ENCODE peak calls at places on chromosome 4, in five cellular contexts. U is mesenchymal stem cell, B is H9, P is H1, V is neuronal stem cell. M is an unnamed sample.

GRCh38 chr4:125390727-125391126 is 76.0 kb downstream of the FAT4 start:
- DNase-seq in P (no peak), U (no peak), V (no peak), B (no peak), M (no peak)

GRCh38 chr4:106541253-106541652 is 172.7 kb upstream of the GIMD1 start:
- DNase-seq in B (no peak), V (no peak), U (peak; percentile 52), P (no peak), M (no peak)

GRCh38 chr4:110025057-110025456 is 112.4 kb downstream of the EGF start:
- DNase-seq in P (no peak), V (no peak), U (no peak), B (no peak), M (no peak)

GRCh38 chr4:185335579-185335978 is 60.1 kb downstream of the LRP2BP start:
- DNase-seq in U (no peak), V (no peak), P (no peak), B (no peak), M (no peak)

GRCh38 chr4:75710246-75710645 is 14.1 kb upstream of the USO1 start:
- DNase-seq in B (no peak), V (no peak), P (no peak), U (peak; percentile 35), M (no peak)

GRCh38 chr4:39083164-39083563 is 21.1 kb downstream of the KLHL5 start:
- DNase-seq in B (no peak), P (no peak), V (no peak), U (no peak), M (no peak)

GRCh38 chr4:16859031-16859430 is 39.4 kb downstream of the LDB2 start:
- DNase-seq in B (no peak), P (no peak), U (no peak), V (no peak), M (no peak)

GRCh38 chr4:173528378-173529321 is 1.4 kb downstream of the HAND2 start:
- DNase-seq in P (peak; percentile 80), B (peak; percentile 65), V (peak; percentile 45), U (peak; percentile 65), M (no peak)

GRCh38 chr4:69032847-69033638 is 63.2 kb upstream of the UGT2B7 start:
- DNase-seq in B (no peak), P (no peak), V (no peak), U (no peak), M (no peak)

GRCh38 chr4:52038109-52038912 is at the start of gene SGCB:
- DNase-seq in P (peak; percentile 82), V (no peak), U (peak; percentile 50), B (peak; percentile 71), M (peak; percentile 79)

GRCh38 chr4:47287735-47288134 is 175.8 kb downstream of the COMMD8 start:
- DNase-seq in U (peak; percentile 79), P (no peak), V (no peak), B (no peak), M (peak; percentile 27)

GRCh38 chr4:141473952-141474351 is 162.4 kb upstream of the IL15 start:
- DNase-seq in P (no peak), V (no peak), U (no peak), B (no peak), M (no peak)

GRCh38 chr4:34289962-34290361 is 1954.4 kb downstream of the ARAP2 start:
- DNase-seq in P (no peak), U (no peak), B (no peak), V (no peak), M (no peak)

GRCh38 chr4:105472871-105473339 is 957 bp downstream of the PPA2 start:
- DNase-seq in B (no peak), U (no peak), P (no peak), V (no peak), M (peak; percentile 14)

GRCh38 chr4:60682901-60683300 is 517.2 kb upstream of the ADGRL3 start:
- DNase-seq in B (no peak), U (no peak), V (no peak), P (no peak), M (no peak)
- H3K9me3 ChIP-seq in B (no peaks in the 10 kb centered on the region), U (peaks cover 4% of the 10 kb centered on the region), V (no peaks in the 10 kb centered on the region), P (no peaks in the 10 kb centered on the region), M (no peaks in the 10 kb centered on the region)

GRCh38 chr4:117400039-117400835 is 314.9 kb upstream of the TRAM1L1 start:
- DNase-seq in P (no peak), U (peak; percentile 82), V (no peak), B (no peak), M (peak; percentile 8)
- H2BK12ac ChIP-seq in P (no peak overlapping the region), U (no peak overlapping the region), V (no peak overlapping the region), B (no peak overlapping the region), M (no peak overlapping the region)

DNA sequence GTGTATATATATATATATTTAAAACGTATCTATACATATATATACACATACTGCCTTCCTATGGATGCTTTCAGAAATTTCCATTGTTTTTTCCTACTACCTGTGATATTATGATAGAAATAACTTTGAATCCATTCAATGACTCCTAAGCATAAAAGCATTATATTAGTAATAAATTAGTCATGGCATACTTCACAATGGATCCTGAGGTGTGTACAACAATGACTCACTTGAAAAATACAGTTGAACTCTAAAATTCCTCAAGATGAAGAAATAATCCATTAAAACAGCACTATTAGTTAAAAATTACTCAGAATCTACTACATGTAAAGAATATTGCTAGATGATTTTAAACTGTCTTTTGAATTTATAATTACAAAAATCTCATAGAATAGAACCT is 201.1 kb downstream of the STPG2 start:
- DNase-seq in B (no peak), U (no peak), P (no peak), V (no peak), M (no peak)
- H3K9me3 ChIP-seq in B (no peaks in the 10 kb centered on the region), U (peaks cover 45% of the 10 kb centered on the region), P (peaks cover 7% of the 10 kb centered on the region), V (peaks cover 4% of the 10 kb centered on the region), M (peaks cover 7% of the 10 kb centered on the region)

GRCh38 chr4:25321703-25322102 is 9.1 kb downstream of the ZCCHC4 start:
- DNase-seq in V (no peak), B (no peak), P (no peak), U (no peak), M (no peak)
- H2BK12ac ChIP-seq in V (no peak overlapping the region), B (no peak overlapping the region), P (no peak overlapping the region), U (no peak overlapping the region), M (no peak overlapping the region)

GRCh38 chr4:163221467-163221866 is 54.8 kb upstream of the NAF1 start:
- DNase-seq in P (no peak), V (no peak), U (no peak), B (no peak), M (no peak)

GRCh38 chr4:163217505-163217904 is 50.8 kb upstream of the NAF1 start:
- DNase-seq in U (no peak), P (no peak), B (no peak), V (no peak), M (no peak)

GRCh38 chr4:163215896-163216295 is 49.2 kb upstream of the NAF1 start:
- DNase-seq in B (no peak), V (no peak), U (no peak), P (no peak), M (no peak)
- H3K9me3 ChIP-seq in B (no peaks in the 10 kb centered on the region), V (no peaks in the 10 kb centered on the region), U (no peaks in the 10 kb centered on the region), P (no peaks in the 10 kb centered on the region), M (no peaks in the 10 kb centered on the region)

DNA sequence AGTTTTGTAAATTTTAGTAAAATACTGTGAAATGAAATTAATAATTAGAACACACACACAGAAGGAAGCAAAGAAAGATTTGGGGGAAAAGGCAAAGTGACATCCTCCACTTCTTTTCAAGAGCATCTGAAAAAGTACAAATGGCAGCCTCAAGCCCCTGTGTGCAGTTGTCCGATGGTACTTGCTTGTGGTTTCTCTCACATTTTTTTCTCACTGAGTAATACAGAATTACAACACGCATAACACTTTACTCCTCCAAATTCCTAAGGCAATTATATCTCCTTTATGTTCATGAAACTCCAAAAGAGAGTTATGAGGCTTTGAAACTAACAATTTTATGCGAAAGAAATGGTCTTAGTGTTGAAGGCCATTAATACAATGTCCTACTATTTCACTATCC is 229.1 kb upstream of the ETNPPL start:
- DNase-seq in B (no peak), P (no peak), V (no peak), U (peak; percentile 82), M (peak; percentile 3)
- H2BK12ac ChIP-seq in B (no peak overlapping the region), P (no peak overlapping the region), V (no peak overlapping the region), U (no peak overlapping the region), M (no peak overlapping the region)

GRCh38 chr4:49044270-49044669 is 58.2 kb downstream of the CWH43 start:
- DNase-seq in V (no peak), U (no peak), B (no peak), P (no peak), M (no peak)
- H3K9me3 ChIP-seq in V (no peaks in the 10 kb centered on the region), U (peaks cover 3% of the 10 kb centered on the region), B (peaks cover 74% of the 10 kb centered on the region), P (peaks cover 47% of the 10 kb centered on the region), M (peaks cover 15% of the 10 kb centered on the region)

GRCh38 chr4:94277539-94277938 is 65.1 kb downstream of the HPGDS start:
- DNase-seq in P (no peak), U (peak; percentile 38), V (no peak), B (no peak), M (no peak)
- H2BK12ac ChIP-seq in P (no peak overlapping the region), U (no peak overlapping the region), V (no peak overlapping the region), B (no peak overlapping the region), M (no peak overlapping the region)

M was measured in trophoblast cell.